ENCODE peak calls at places on chromosomes 5 and 9, in eight cellular contexts. E is left ventricle myocardium inferior, W is astrocyte of the spinal cord, T is fibroblast of lung, I is cardiac muscle cell, U is GM23338, M is osteoblast, L is upper lobe of right lung. B is an unnamed sample.

GRCh38 chr5:3995954-3996619 is 400.5 kb downstream of the IRX1 start:
- DNase-seq in T (no peak), E (no peak), M (no peak), L (no peak), U (no peak), W (no peak), I (no peak), B (no peak)

GRCh38 chr5:71932649-71933338 is 174.5 kb upstream of the MAP1B start:
- DNase-seq in T (peak), L (no peak), I (peak), W (peak), M (peak), U (peak), E (peak), B (no peak)

GRCh38 chr9:72476617-72477375 is 44.6 kb upstream of the TMC1 start:
- DNase-seq in E (no peak), W (peak), T (peak), I (no peak), U (peak), L (no peak), M (peak), B (no peak)

GRCh38 chr9:108119530-108120113 is 630.1 kb upstream of the KLF4 start:
- DNase-seq in U (no peak), L (no peak), E (peak), W (no peak), T (no peak), M (no peak), I (no peak), B (no peak)

GRCh38 chr9:68457803-68458202 is 82.9 kb downstream of the TMEM252 start:
- DNase-seq in M (no peak), U (no peak), L (no peak), T (no peak), W (no peak), I (peak), E (no peak), B (no peak)

GRCh38 chr5:122220498-122220897 is 91.2 kb downstream of the ZNF474 start:
- DNase-seq in M (no peak), W (no peak), I (no peak), T (no peak), E (no peak), L (no peak), U (no peak), B (no peak)

GRCh38 chr9:125393426-125393825 is 131.8 kb downstream of the GAPVD1 start:
- DNase-seq in L (no peak), M (peak), U (no peak), T (peak), I (no peak), W (peak), E (no peak), B (peak)

GRCh38 chr9:122366074-122366672 is 4.7 kb upstream of the PTGS1 start:
- DNase-seq in U (no peak), I (no peak), M (peak), E (no peak), T (no peak), W (no peak), L (no peak), B (no peak)

GRCh38 chr5:19987594-19988345 is at the start of gene CDH18:
- DNase-seq in I (peak), T (peak), W (peak), E (peak), M (peak), U (peak), L (peak), B (no peak)

GRCh38 chr5:145237843-145238242 is 597.3 kb downstream of the PRELID2 start:
- DNase-seq in E (no peak), I (peak), U (peak), W (peak), T (peak), L (no peak), M (no peak), B (no peak)

GRCh38 chr9:16434522-16434921 is 435.9 kb downstream of the BNC2 start:
- DNase-seq in M (peak), W (peak), I (no peak), E (no peak), T (peak), L (no peak), U (no peak), B (no peak)

GRCh38 chr5:131171276-131171815 is 602 bp downstream of the LYRM7 start:
- DNase-seq in M (no peak), L (no peak), E (no peak), W (no peak), U (peak), I (no peak), T (no peak), B (no peak)

GRCh38 chr5:111747336-111747735 is 9.7 kb downstream of the NREP start:
- DNase-seq in M (no peak), E (no peak), I (no peak), U (no peak), W (peak), L (no peak), T (peak), B (no peak)

GRCh38 chr9:129181246-129181645 is 3.2 kb upstream of the IER5L start:
- DNase-seq in L (no peak), W (no peak), I (no peak), E (no peak), U (no peak), T (no peak), M (peak), B (no peak)

GRCh38 chr9:85053206-85053605 is 383.7 kb downstream of the NTRK2 start:
- DNase-seq in T (peak), L (no peak), I (no peak), U (peak), E (no peak), W (peak), M (no peak), B (no peak)

GRCh38 chr9:33320568-33321261 is 30.4 kb downstream of the NFX1 start:
- DNase-seq in U (no peak), M (peak), I (no peak), L (no peak), T (peak), E (no peak), W (peak), B (no peak)

GRCh38 chr9:28365020-28365640 is 791.8 kb upstream of the C9orf72 start:
- DNase-seq in I (peak), L (no peak), E (no peak), T (no peak), U (peak), M (no peak), W (no peak), B (no peak)

GRCh38 chr9:90219548-90220118 is 423.0 kb downstream of the DIRAS2 start:
- DNase-seq in T (no peak), E (no peak), W (no peak), I (peak), M (no peak), L (peak), U (peak), B (peak)
- TF ChIP-seq CTCF in T (no peak), E (peak), W (no peak), I (no peak), M (no peak), L (peak), U (peak), B (peak)

GRCh38 chr5:177448244-177448950 is 1.8 kb downstream of the PRR7 start:
- DNase-seq in M (peak), I (no peak), W (no peak), T (no peak), E (no peak), U (no peak), L (no peak), B (no peak)
- H3K4me3 ChIP-seq in M (peak), I (no peak), W (no peak), T (no peak), E (no peak), U (peak), L (no peak), B (no peak)

DNA sequence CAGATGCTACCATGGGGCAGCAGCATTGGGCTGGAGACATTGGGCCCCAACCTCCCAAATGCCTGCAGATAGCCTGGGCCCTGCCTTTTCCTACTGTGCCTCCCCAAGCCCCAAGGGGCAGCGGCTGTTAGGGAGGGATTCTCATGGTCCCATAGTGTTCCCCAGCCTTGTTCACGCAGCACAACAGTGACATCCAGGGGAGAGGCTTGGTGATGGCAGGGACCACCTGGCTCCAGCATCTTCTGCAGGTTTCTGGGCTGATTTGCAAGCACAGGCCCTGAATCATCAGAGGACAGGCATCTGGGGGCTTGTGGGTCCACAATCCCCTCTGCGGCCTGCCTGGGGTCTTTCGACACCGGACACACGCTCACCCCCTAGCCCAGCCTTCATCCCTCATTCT is 354.6 kb downstream of the SLIT3 start:
- DNase-seq in T (no peak), I (peak), U (peak), M (no peak), L (no peak), E (no peak), W (no peak), B (no peak)
- TF ChIP-seq CTCF in T (no peak), I (peak), U (peak), M (peak), L (no peak), E (peak), W (peak), B (peak)

GRCh38 chr9:69645488-69645887 is 26.7 kb downstream of the APBA1 start:
- DNase-seq in W (no peak), L (peak), T (no peak), E (no peak), U (peak), M (no peak), I (no peak), B (no peak)
- H3K4me3 ChIP-seq in W (no peak), L (no peak), T (no peak), E (no peak), U (no peak), M (peak), I (no peak), B (no peak)

DNA sequence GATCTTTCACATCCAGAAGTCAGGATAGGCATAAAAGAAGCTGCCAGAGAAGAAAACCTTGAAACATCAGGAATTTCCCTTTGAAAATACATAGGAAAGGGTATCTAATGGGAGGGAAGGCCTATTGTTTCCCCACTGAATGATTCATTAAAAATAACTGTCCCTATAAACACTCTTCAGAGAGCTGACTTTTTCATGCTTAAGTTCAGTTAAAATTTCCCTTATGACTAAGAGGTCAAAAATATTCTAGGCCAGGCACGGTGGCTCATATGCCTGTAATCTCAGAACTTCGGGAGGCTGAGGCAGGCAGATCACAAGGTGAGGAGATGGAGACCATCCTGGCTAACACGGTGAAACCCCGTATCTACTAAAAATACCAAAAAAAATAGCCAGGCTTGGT is 499.5 kb downstream of the ENC1 start:
- DNase-seq in E (no peak), M (no peak), T (peak), W (peak), I (no peak), U (no peak), L (no peak), B (no peak)
- TF ChIP-seq CTCF in E (no peak), M (no peak), T (no peak), W (no peak), I (no peak), U (no peak), L (no peak), B (no peak)

DNA sequence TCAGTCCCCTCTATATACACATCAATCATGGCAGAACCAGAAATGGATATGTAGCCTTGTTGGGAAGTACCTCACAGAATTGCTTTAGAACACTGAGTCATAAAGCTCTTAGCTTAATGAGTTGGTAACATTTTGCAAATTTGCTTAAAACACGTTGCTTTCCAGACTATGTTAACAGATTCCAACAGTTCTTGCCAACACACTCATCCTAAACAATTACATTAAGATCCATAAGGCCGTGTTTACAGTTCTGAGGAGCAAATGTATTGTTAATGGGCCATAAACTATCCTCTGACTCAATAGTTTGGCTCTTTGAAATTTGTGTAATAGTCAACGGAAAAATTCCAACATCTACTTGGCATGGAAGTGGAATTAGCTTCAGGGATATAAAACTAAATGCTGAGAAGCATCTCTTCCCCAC is 291.7 kb downstream of the COX7C start:
- DNase-seq in M (no peak), E (no peak), T (peak), I (no peak), U (no peak), L (no peak), W (peak), B (no peak)
- H3K4me3 ChIP-seq in M (no peak), E (no peak), T (no peak), I (no peak), U (no peak), L (no peak), W (no peak), B (no peak)

DNA sequence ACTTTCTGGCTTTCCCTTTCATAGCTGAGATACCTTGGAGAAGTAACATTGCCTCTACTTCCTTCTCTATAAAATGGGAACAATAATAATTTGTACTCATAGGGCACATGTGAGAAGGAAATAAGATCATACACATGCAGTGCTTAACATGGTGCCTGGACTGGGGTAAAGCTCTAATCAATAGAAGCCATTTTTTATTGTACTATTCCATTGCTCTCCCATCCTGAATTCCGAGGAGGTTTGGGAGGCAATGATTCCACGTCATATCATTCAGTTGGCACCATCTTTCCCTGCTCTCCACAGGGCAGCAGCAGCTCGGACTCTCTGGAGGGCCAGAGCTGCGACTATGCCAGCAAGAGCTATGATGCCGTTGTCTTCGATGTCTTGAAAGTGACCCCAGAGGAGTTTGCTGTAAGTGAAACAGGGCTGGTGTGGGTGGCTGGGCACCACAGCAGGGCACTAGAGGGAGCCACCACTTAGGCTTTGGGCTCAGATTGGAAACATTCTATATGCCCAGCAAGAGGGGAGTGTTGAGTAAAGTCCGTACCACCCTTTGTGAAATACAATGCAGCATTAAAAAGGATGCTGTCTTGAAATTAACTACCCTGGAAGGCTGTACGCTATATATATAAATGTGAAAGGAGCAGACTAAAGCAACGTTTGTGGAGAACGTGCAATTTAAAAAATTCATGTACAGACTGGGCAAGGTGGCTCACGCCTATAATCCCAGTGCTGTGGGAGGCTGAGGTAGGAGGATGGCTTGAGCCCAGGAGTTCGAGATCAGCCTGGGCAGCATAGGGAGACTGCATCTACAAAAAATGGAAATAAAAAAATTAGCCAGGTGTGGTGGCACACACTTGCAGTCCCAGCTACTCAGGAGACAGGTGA is 51.2 kb downstream of the RALGPS1 start:
- DNase-seq in T (peak), M (peak), U (peak), L (no peak), W (peak), I (peak), E (peak), B (peak)
- TF ChIP-seq CTCF in T (peak), M (peak), U (peak), L (peak), W (peak), I (peak), E (peak), B (peak)

GRCh38 chr9:126986506-126986951 is 71.9 kb downstream of the RALGPS1 start:
- DNase-seq in T (no peak), E (no peak), L (no peak), M (no peak), I (no peak), W (peak), U (no peak), B (no peak)
- H3K4me3 ChIP-seq in T (no peak), E (no peak), L (no peak), M (no peak), I (no peak), W (no peak), U (no peak), B (no peak)

DNA sequence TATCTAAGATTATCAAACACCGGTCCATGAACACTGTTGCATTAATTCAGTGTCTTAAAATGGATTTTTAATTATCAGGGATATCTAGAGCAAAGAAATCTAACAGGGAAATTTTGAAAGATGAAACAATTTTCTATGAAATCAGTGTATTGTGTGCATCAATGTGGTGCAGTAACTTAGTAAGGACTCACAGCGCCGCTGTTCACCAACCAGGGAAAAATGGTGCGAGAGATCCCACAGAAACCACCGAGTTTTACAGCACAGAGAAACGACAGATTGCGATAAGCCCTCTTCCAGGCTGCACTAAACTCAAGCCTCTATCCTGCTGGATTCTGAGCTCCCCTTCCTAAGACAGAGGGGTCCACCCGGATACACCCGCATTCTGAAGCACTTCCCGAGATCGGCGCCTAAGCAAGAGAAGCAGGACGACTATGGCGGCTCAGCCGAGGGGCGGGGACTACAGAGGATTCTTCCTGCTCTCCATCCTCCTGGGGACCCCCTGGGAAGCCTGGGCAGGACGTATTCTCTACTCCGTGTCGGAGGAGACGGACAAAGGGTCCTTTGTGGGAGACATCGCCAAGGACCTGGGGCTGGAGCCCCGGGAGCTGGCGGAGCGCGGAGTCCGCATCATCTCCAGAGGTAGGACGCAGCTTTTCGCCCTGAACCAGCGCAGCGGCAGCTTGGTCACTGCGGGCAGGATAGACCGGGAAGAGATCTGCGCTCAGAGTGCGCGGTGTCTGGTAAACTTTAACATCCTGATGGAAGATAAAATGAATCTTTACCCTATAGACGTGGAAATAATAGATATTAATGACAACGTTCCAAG is at the start of gene PCDHGA7:
- DNase-seq in T (peak), I (no peak), L (no peak), U (no peak), W (peak), M (peak), E (no peak), B (no peak)
- TF ChIP-seq CTCF in T (peak), I (peak), L (peak), U (no peak), W (peak), M (peak), E (peak), B (no peak)

GRCh38 chr5:83474986-83475385 is 3.4 kb downstream of the VCAN start:
- DNase-seq in L (no peak), W (no peak), I (peak), M (no peak), E (no peak), U (peak), T (no peak), B (no peak)
- H3K4me3 ChIP-seq in L (peak), W (peak), I (peak), M (peak), E (peak), U (peak), T (peak), B (peak)